ENCODE peak calls at places on chromosomes 4 and X, in four cellular contexts. C is dorsolateral prefrontal cortex, W is tibial nerve, H is IMR-90. J is an unnamed sample.

GRCh38 chrX:10350221-10350620 is 193.4 kb downstream of the CLCN4 start:
- DNase-seq in C (no peak), W (no peak), H (no peak), J (no peak)

GRCh38 chr4:183057255-183057654 is 41.8 kb upstream of the WWC2 start:
- DNase-seq in C (no peak), W (no peak), H (no peak), J (no peak)

GRCh38 chr4:130808492-130808891 is 1712.5 kb downstream of the C4orf33 start:
- DNase-seq in C (no peak), W (no peak), H (no peak), J (no peak)

GRCh38 chr4:65658117-65658516 is 12.2 kb downstream of the EPHA5 start:
- DNase-seq in C (no peak), W (no peak), H (no peak), J (no peak)

GRCh38 chr4:24973471-24974251 is 57.1 kb downstream of the LGI2 start:
- DNase-seq in C (no peak), W (no peak), H (peak), J (peak)

GRCh38 chr4:84258905-84259830 is 239.9 kb downstream of the NKX6-1 start:
- DNase-seq in C (no peak), W (no peak), H (peak), J (no peak)

GRCh38 chr4:48015678-48016077 is 803 bp downstream of the CNGA1 start:
- DNase-seq in C (no peak), W (no peak), H (no peak), J (no peak)

GRCh38 chr4:136562842-136563241 is 969.5 kb downstream of the PCDH18 start:
- DNase-seq in C (no peak), W (no peak), H (peak), J (no peak)

GRCh38 chrX:85922821-85923220 is 124.5 kb downstream of the CHM start:
- DNase-seq in C (no peak), W (no peak), H (peak), J (no peak)

GRCh38 chr4:182770969-182771330 is 146.2 kb downstream of the DCTD start:
- DNase-seq in C (no peak), W (no peak), H (peak), J (no peak)

GRCh38 chrX:30577362-30577961 is at the start of gene TASL:
- DNase-seq in C (no peak), W (no peak), H (no peak), J (no peak)

GRCh38 chrX:124347242-124347641 is 879 bp downstream of the SH2D1A start:
- DNase-seq in C (no peak), W (no peak), H (no peak), J (no peak)

GRCh38 chr4:1448589-1449420 is 42.6 kb upstream of the NKX1-1 start:
- DNase-seq in C (no peak), W (no peak), H (no peak), J (no peak)

GRCh38 chrX:103584606-103585005 is 709 bp upstream of the TCEAL4 start:
- DNase-seq in C (no peak), W (no peak), H (no peak), J (no peak)

GRCh38 chrX:80181079-80181478 is 166.5 kb downstream of the TBX22 start:
- DNase-seq in C (no peak), W (no peak), H (no peak), J (no peak)

GRCh38 chrX:11438767-11439166 is 145.6 kb downstream of the AMELX start:
- DNase-seq in C (no peak), W (no peak), H (peak), J (no peak)

GRCh38 chr4:40121515-40121914 is 64.9 kb downstream of the N4BP2 start:
- DNase-seq in C (no peak), W (no peak), H (peak), J (no peak)

GRCh38 chr4:145511913-145512522 is 30.4 kb downstream of the SMAD1 start:
- DNase-seq in C (no peak), W (no peak), H (peak), J (no peak)

GRCh38 chrX:101958139-101958538 is 26.3 kb upstream of the ZMAT1 start:
- DNase-seq in C (no peak), W (no peak), H (peak), J (no peak)

GRCh38 chrX:7088968-7089615 is 58.4 kb upstream of the STS start:
- DNase-seq in C (no peak), W (no peak), H (no peak), J (no peak)

GRCh38 chr4:154590329-154591006 is at the start of gene FGA:
- DNase-seq in C (no peak), W (no peak), H (no peak), J (no peak)

GRCh38 chr4:33339762-33340161 is 2619.6 kb downstream of the PCDH7 start:
- DNase-seq in C (no peak), W (no peak), H (no peak), J (no peak)

GRCh38 chr4:176469546-176469945 is 149.8 kb downstream of the SPCS3 start:
- DNase-seq in C (no peak), W (no peak), H (peak), J (no peak)

GRCh38 chrX:9182041-9182440 is 148.1 kb upstream of the FAM9B start:
- DNase-seq in C (no peak), W (no peak), H (peak), J (no peak)

GRCh38 chrX:9183481-9183880 is 149.6 kb upstream of the FAM9B start:
- DNase-seq in C (no peak), W (no peak), H (no peak), J (no peak)

GRCh38 chrX:9184231-9184630 is 150.3 kb upstream of the FAM9B start:
- DNase-seq in C (no peak), W (no peak), H (no peak), J (no peak)

DNA sequence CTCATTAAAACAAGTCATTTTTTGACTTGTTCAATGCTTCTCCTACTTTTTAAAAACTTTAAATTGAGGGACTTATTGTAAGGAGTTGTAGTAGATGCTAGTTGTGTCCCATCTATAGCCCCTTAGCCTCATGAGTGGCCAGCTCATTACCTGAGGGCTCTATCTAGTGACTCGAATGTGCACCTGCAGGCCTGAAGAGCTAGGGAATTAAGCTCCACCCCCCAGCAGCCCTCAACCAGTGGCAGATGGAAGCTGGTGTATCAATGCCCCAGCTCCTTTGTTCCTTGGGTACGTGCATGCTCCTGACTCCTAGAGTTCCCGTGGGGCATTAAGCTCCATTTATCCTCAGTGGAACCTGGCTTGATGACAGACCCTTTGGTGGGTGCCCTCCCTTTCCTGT is 146.7 kb upstream of the FAM9B start:
- DNase-seq in C (no peak), W (no peak), H (no peak), J (no peak)
- TF ChIP-seq CTCF in C (no peak), W (no peak), H (no peak), J (no peak)

DNA sequence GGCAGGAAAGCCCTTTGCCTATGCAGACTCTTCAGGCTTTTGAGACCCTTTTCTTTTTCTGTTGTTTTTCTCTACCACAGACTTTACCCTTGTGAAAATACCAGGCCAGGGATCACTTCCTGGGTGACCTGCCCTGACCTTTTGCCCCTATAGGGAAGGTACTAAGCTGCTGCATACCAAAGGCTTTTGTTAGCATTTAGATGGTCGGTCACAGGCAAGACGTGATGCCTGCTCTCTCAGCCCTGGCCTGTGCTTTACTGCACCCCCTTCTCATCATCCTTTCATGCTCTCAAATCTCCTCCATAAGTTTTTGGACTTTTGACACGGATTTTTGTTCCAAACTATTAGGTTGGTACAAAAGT is 98.2 kb downstream of the ARHGAP10 start:
- DNase-seq in C (no peak), W (no peak), H (no peak), J (no peak)
- H3K27ac ChIP-seq in C (no peak), W (peak), H (peak), J (peak)

GRCh38 chr4:61199869-61200194 is 294 bp upstream of the ADGRL3 start:
- DNase-seq in C (no peak), W (no peak), H (no peak), J (no peak)
- H3K4me3 ChIP-seq in C (peak), W (peak), H (peak), J (peak)

GRCh38 chr4:103994059-103994458 is 274.3 kb upstream of the TACR3 start:
- DNase-seq in C (no peak), W (no peak), H (no peak), J (no peak)
- TF ChIP-seq CTCF in C (peak), W (no peak), H (no peak), J (no peak)

DNA sequence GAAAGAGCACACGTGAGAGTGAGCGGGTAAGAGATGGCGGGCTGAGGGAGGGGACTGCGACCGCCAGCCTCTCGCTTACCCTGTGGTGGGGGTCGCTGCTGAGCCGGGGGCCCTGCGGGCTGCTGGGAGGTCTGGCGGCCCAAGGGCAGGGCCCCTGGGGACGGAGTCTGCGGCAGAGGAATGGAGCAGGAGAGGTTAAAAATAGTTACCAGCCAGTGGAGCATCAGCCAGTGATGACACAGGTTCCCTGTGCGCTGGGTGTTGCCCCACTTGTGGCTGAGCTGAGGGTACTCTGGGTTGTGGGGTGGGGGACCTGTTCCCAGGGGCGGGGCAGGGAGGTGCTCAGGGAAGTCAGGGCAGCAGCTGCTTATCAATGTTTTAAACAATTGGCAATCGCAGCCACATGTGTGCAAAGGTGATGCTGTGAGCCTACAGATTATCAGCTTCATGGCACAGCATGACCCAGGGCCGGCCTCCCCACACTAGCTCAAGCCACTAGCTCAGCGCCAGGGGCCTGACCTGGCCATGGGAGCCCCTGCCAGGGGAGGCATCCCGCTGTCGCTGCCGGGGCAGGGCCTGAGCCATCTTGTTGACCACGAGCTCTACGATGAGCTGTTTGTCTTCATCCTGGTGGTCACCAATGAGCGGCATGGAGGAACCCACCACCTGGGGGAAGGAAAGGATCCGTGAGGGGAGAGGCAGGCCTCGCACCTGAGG is 7.5 kb upstream of the TIMP1 start:
- DNase-seq in C (no peak), W (no peak), H (no peak), J (no peak)
- H3K27ac ChIP-seq in C (peak), W (peak), H (peak), J (peak)

GRCh38 chr4:89055157-89056080 is 1.6 kb downstream of the FAM13A start:
- DNase-seq in C (no peak), W (no peak), H (no peak), J (no peak)
- H3K4me3 ChIP-seq in C (no peak), W (no peak), H (peak), J (peak)

J was measured in upper lobe of right lung.